ENCODE peak calls at places on chromosomes 7 and 10, in nine cellular contexts. U is ureter; X is left lung; A is astrocyte of the hippocampus; R is NCI-H2081 treated with DMSO at 0.1 percent for 48 hours; W is substantia nigra; B is EL; M is stimulated activated naive CD4-positive, alpha-beta T cell; L is H54. F is an unnamed sample.

GRCh38 chr7:149099058-149099457 is 8.5 kb upstream of the ZNF786 start:
- DNase-seq in W (no peak), U (no peak), L (no peak), B (no peak), A (no peak), R (no peak), M (no peak), X (no peak), F (no peak)

GRCh38 chr10:66627156-66627555 is 298.7 kb upstream of the LRRTM3 start:
- DNase-seq in W (no peak), X (no peak), L (peak; percentile 16), R (no peak), M (no peak), B (peak; percentile 30), A (peak; percentile 22), U (no peak), F (no peak)

GRCh38 chr7:5631185-5631584 is 150.3 kb downstream of the RNF216 start:
- DNase-seq in B (no peak), W (no peak), L (no peak), M (no peak), A (no peak), U (no peak), X (no peak), R (no peak), F (no peak)

GRCh38 chr10:100827819-100828743 is 82.7 kb downstream of the PAX2 start:
- DNase-seq in B (peak; percentile 45), U (no peak), W (no peak), A (peak; percentile 57), X (peak; percentile 83), M (no peak), L (peak; percentile 54), R (no peak), F (peak; percentile 19)

GRCh38 chr10:33665512-33665911 is 331.0 kb upstream of the NRP1 start:
- DNase-seq in R (no peak), X (no peak), B (no peak), W (no peak), L (no peak), A (no peak), U (no peak), M (no peak), F (no peak)

GRCh38 chr7:2353650-2354172 is 916 bp upstream of the EIF3B start:
- DNase-seq in A (peak; percentile 96), X (peak; percentile 97), L (peak; percentile 99), W (peak; percentile 99), R (peak; percentile 84), U (peak; percentile 92), M (peak; percentile 87), B (peak; percentile 87), F (no peak)

GRCh38 chr7:44665531-44666213 is 59.2 kb downstream of the OGDH start:
- DNase-seq in U (no peak), X (no peak), R (no peak), W (no peak), L (no peak), M (no peak), B (peak; percentile 24), A (peak; percentile 91), F (no peak)

GRCh38 chr10:80163741-80164341 is 31.3 kb downstream of the PLAC9 start:
- DNase-seq in M (no peak), L (peak; percentile 81), A (no peak), R (no peak), U (no peak), X (no peak), B (peak; percentile 94), W (no peak), F (no peak)

GRCh38 chr7:42208586-42208985 is 28.4 kb downstream of the GLI3 start:
- DNase-seq in X (no peak), R (no peak), W (no peak), U (no peak), L (no peak), M (no peak), B (no peak), A (no peak), F (no peak)

GRCh38 chr7:22655781-22656180 is 71.2 kb upstream of the IL6 start:
- DNase-seq in R (no peak), W (no peak), U (no peak), X (no peak), L (no peak), B (no peak), M (no peak), A (no peak), F (no peak)

GRCh38 chr7:103934508-103934907 is 55.0 kb downstream of the RELN start:
- DNase-seq in R (no peak), A (no peak), W (no peak), M (no peak), B (no peak), X (no peak), U (no peak), L (no peak), F (no peak)

GRCh38 chr7:130486114-130486962 is 5.5 kb upstream of the MEST start:
- DNase-seq in R (no peak), A (peak; percentile 55), X (peak; percentile 93), M (peak; percentile 50), L (no peak), U (peak; percentile 53), B (no peak), W (no peak), F (peak; percentile 47)

GRCh38 chr10:22765660-22766547 is 51.5 kb upstream of the PIP4K2A start:
- DNase-seq in M (no peak), A (no peak), X (no peak), B (no peak), W (no peak), L (no peak), U (no peak), R (no peak), F (no peak)